ENCODE peak calls at places on chromosomes 5 and 9, in ten cellular contexts. I is astrocyte; A is G401; C is T follicular helper cell; F is central memory CD4-positive, alpha-beta T cell; W is D721Med; D is dorsolateral prefrontal cortex; R is prostate gland; P is OCI-LY7; T is tibial nerve. Q is an unnamed sample.

GRCh38 chr9:20494035-20494434 is 128.3 kb downstream of the MLLT3 start:
- DNase-seq in P (no peak), I (no peak), D (no peak), T (no peak), W (no peak), A (no peak), C (no peak), F (no peak), R (no peak), Q (no peak)

GRCh38 chr9:96660693-96661248 is 5.7 kb upstream of the PRXL2C start:
- DNase-seq in P (peak; percentile 2), F (no peak), R (no peak), W (no peak), T (no peak), D (no peak), I (no peak), A (no peak), C (no peak), Q (peak; percentile 23)

GRCh38 chr5:143495124-143495523 is 91.6 kb upstream of the NR3C1 start:
- DNase-seq in R (no peak), C (no peak), F (no peak), P (no peak), T (no peak), W (no peak), A (peak; percentile 4), D (no peak), I (no peak), Q (no peak)

GRCh38 chr5:171318026-171318425 is 9.0 kb downstream of the TLX3 start:
- DNase-seq in P (no peak), F (no peak), A (no peak), R (no peak), D (no peak), T (no peak), C (no peak), I (no peak), W (no peak), Q (no peak)

GRCh38 chr9:16687678-16688369 is 182.6 kb downstream of the BNC2 start:
- DNase-seq in W (no peak), T (no peak), C (no peak), R (no peak), P (no peak), D (no peak), A (no peak), F (no peak), I (peak; percentile 38), Q (no peak)

GRCh38 chr5:80608730-80609129 is 38.6 kb upstream of the ANKRD34B start:
- DNase-seq in A (no peak), C (no peak), W (no peak), D (no peak), F (no peak), T (no peak), I (no peak), R (no peak), P (no peak), Q (no peak)

GRCh38 chr5:175772747-175773533 is 98.4 kb upstream of the CPLX2 start:
- DNase-seq in C (no peak), T (no peak), A (peak; percentile 57), F (no peak), R (no peak), D (no peak), P (no peak), I (no peak), W (no peak), Q (no peak)

GRCh38 chr5:68287976-68288755 is 72.6 kb downstream of the PIK3R1 start:
- DNase-seq in F (peak; percentile 55), C (peak; percentile 19), W (no peak), P (peak; percentile 84), I (peak; percentile 55), T (peak; percentile 25), R (peak; percentile 70), A (peak; percentile 78), D (peak; percentile 83), Q (peak; percentile 90)

GRCh38 chr5:71873202-71873601 is 154.1 kb downstream of the CARTPT start:
- DNase-seq in I (no peak), D (no peak), R (no peak), T (no peak), F (no peak), W (no peak), P (no peak), A (peak; percentile 96), C (no peak), Q (no peak)

GRCh38 chr5:91403404-91403803 is 20.3 kb upstream of the ARRDC3 start:
- DNase-seq in W (no peak), P (no peak), D (no peak), I (peak; percentile 45), F (no peak), T (no peak), C (no peak), A (no peak), R (no peak), Q (no peak)

GRCh38 chr9:135906291-135907005 is 898 bp downstream of the CAMSAP1 start:
- DNase-seq in W (no peak), I (peak; percentile 45), A (peak; percentile 70), P (peak; percentile 19), T (no peak), R (no peak), D (no peak), F (no peak), C (no peak), Q (peak; percentile 31)

GRCh38 chr9:107173422-107174180 is 109.5 kb upstream of the RAD23B start:
- DNase-seq in C (no peak), P (no peak), D (no peak), W (no peak), A (no peak), R (no peak), I (no peak), F (no peak), T (no peak), Q (no peak)

GRCh38 chr5:83294246-83294645 is 177.3 kb upstream of the VCAN start:
- DNase-seq in I (no peak), F (no peak), P (no peak), W (no peak), C (no peak), T (no peak), A (no peak), D (no peak), R (no peak), Q (no peak)

GRCh38 chr9:99401826-99402225 is 179.7 kb downstream of the SEC61B start:
- DNase-seq in A (no peak), P (no peak), C (no peak), F (no peak), I (peak; percentile 29), R (no peak), T (no peak), D (no peak), W (no peak), Q (no peak)

GRCh38 chr9:109721021-109721420 is 59.0 kb upstream of the PALM2AKAP2 start:
- DNase-seq in W (no peak), F (no peak), P (no peak), I (no peak), R (no peak), C (no peak), T (no peak), D (no peak), A (no peak), Q (no peak)

GRCh38 chr5:168364151-168364661 is 72.8 kb downstream of the WWC1 start:
- DNase-seq in A (no peak), P (no peak), D (no peak), I (peak; percentile 85), R (no peak), C (no peak), W (no peak), F (no peak), T (no peak), Q (no peak)

GRCh38 chr9:15961217-15961616 is 408.4 kb downstream of the CCDC171 start:
- DNase-seq in P (no peak), C (no peak), I (no peak), R (no peak), F (no peak), A (no peak), W (no peak), T (no peak), D (no peak), Q (no peak)

GRCh38 chr9:107674937-107675277 is 185.3 kb upstream of the KLF4 start:
- DNase-seq in D (no peak), W (no peak), P (no peak), T (peak; percentile 24), F (no peak), A (no peak), I (no peak), R (no peak), C (no peak), Q (no peak)

GRCh38 chr5:158899792-158900191 is 199.9 kb downstream of the EBF1 start:
- DNase-seq in T (no peak), F (no peak), W (no peak), A (no peak), D (no peak), C (no peak), P (no peak), I (no peak), R (no peak), Q (no peak)

GRCh38 chr5:88695232-88695631 is 187.8 kb downstream of the MEF2C start:
- DNase-seq in R (no peak), A (peak; percentile 51), D (no peak), F (no peak), P (no peak), C (no peak), I (no peak), W (no peak), T (no peak), Q (no peak)

GRCh38 chr9:127399736-127400269 is 2.8 kb downstream of the SLC2A8 start:
- DNase-seq in W (no peak), R (no peak), F (no peak), P (no peak), C (no peak), T (no peak), D (no peak), I (no peak), A (no peak), Q (no peak)

GRCh38 chr9:33942471-33943083 is 106.1 kb downstream of the UBAP2 start:
- DNase-seq in C (no peak), P (no peak), A (no peak), F (no peak), I (peak; percentile 63), T (no peak), R (no peak), D (no peak), W (no peak), Q (no peak)

GRCh38 chr5:133222979-133223378 is 171.2 kb downstream of the HSPA4 start:
- DNase-seq in P (no peak), T (no peak), W (no peak), C (no peak), R (no peak), F (no peak), A (no peak), D (no peak), I (no peak), Q (no peak)

GRCh38 chr9:24035816-24036215 is 209.8 kb upstream of the ELAVL2 start:
- DNase-seq in P (no peak), A (peak; percentile 71), F (no peak), R (no peak), I (no peak), C (no peak), D (no peak), W (no peak), T (no peak), Q (no peak)

GRCh38 chr9:128702949-128703615 is 779 bp downstream of the PKN3 start:
- DNase-seq in W (peak; percentile 70), I (no peak), A (peak; percentile 33), P (no peak), F (no peak), R (no peak), T (no peak), D (peak; percentile 43), C (no peak), Q (peak; percentile 37)

GRCh38 chr9:88476491-88477271 is 58.3 kb upstream of the NXNL2 start:
- DNase-seq in D (no peak), W (no peak), P (no peak), R (no peak), A (peak; percentile 34), F (no peak), T (no peak), C (no peak), I (peak; percentile 73), Q (no peak)

GRCh38 chr5:95857185-95857945 is 34.8 kb upstream of the GLRX start:
- DNase-seq in P (no peak), R (no peak), W (no peak), D (no peak), I (no peak), C (no peak), T (peak; percentile 77), F (no peak), A (no peak), Q (no peak)

GRCh38 chr5:134536876-134537275 is 11.4 kb downstream of the JADE2 start:
- DNase-seq in I (no peak), A (no peak), F (no peak), W (no peak), R (no peak), P (no peak), T (no peak), D (no peak), C (no peak), Q (no peak)

Q was measured in RPMI8226.